ENCODE peak calls at places on chromosomes 13 and 19, in seven cellular contexts. One of them, this sample, is unnamed.

GRCh38 chr13:111411186-111411858 is 90.9 kb downstream of the TEX29 start:
- DNase-seq in MM.1S: no peak
- DNase-seq in hepatocyte: no peak
- DNase-seq in HCT116: no peak
- DNase-seq in PC-3: no peak
- DNase-seq in SK-N-SH: no peak
- DNase-seq in GM23338: peak; percentile 22
- DNase-seq in this sample: peak; percentile 6

GRCh38 chr13:85558118-85558517 is 241.1 kb downstream of the SLITRK6 start:
- DNase-seq in MM.1S: no peak
- DNase-seq in hepatocyte: no peak
- DNase-seq in HCT116: no peak
- DNase-seq in PC-3: no peak
- DNase-seq in SK-N-SH: no peak
- DNase-seq in GM23338: no peak
- DNase-seq in this sample: no peak

GRCh38 chr13:101326710-101327109 is 89.6 kb downstream of the NALCN start:
- DNase-seq in MM.1S: no peak
- DNase-seq in hepatocyte: no peak
- DNase-seq in HCT116: no peak
- DNase-seq in PC-3: no peak
- DNase-seq in SK-N-SH: no peak
- DNase-seq in GM23338: no peak
- DNase-seq in this sample: no peak

GRCh38 chr13:30464496-30465351 is 1.0 kb downstream of the HMGB1 start:
- DNase-seq in MM.1S: peak; percentile 19
- DNase-seq in hepatocyte: peak; percentile 90
- DNase-seq in HCT116: no peak
- DNase-seq in PC-3: peak; percentile 47
- DNase-seq in SK-N-SH: peak; percentile 90
- DNase-seq in GM23338: peak; percentile 67
- DNase-seq in this sample: peak; percentile 86

GRCh38 chr13:28624707-28625432 is 34.1 kb upstream of the POMP start:
- DNase-seq in MM.1S: no peak
- DNase-seq in hepatocyte: no peak
- DNase-seq in HCT116: no peak
- DNase-seq in PC-3: no peak
- DNase-seq in SK-N-SH: no peak
- DNase-seq in GM23338: peak; percentile 17
- DNase-seq in this sample: no peak

GRCh38 chr13:58852076-58852475 is 1220.5 kb downstream of the PCDH17 start:
- DNase-seq in MM.1S: no peak
- DNase-seq in hepatocyte: no peak
- DNase-seq in HCT116: no peak
- DNase-seq in PC-3: peak; percentile 17
- DNase-seq in SK-N-SH: no peak
- DNase-seq in GM23338: no peak
- DNase-seq in this sample: no peak

GRCh38 chr13:20525144-20525600 is 485 bp downstream of the CRYL1 start:
- DNase-seq in MM.1S: peak; percentile 6
- DNase-seq in hepatocyte: peak; percentile 50
- DNase-seq in HCT116: no peak
- DNase-seq in PC-3: peak; percentile 21
- DNase-seq in SK-N-SH: no peak
- DNase-seq in GM23338: peak; percentile 66
- DNase-seq in this sample: peak; percentile 54

GRCh38 chr13:84366484-84366883 is 484.2 kb upstream of the SLITRK1 start:
- DNase-seq in MM.1S: no peak
- DNase-seq in hepatocyte: no peak
- DNase-seq in HCT116: no peak
- DNase-seq in PC-3: no peak
- DNase-seq in SK-N-SH: no peak
- DNase-seq in GM23338: peak; percentile 0
- DNase-seq in this sample: no peak

GRCh38 chr19:14370169-14370998 is 10.9 kb upstream of the ADGRE5 start:
- DNase-seq in MM.1S: no peak
- DNase-seq in hepatocyte: no peak
- DNase-seq in HCT116: no peak
- DNase-seq in PC-3: no peak
- DNase-seq in SK-N-SH: no peak
- DNase-seq in GM23338: no peak
- DNase-seq in this sample: no peak

GRCh38 chr13:48983331-48983730 is 7.6 kb downstream of the FNDC3A start:
- DNase-seq in MM.1S: no peak
- DNase-seq in hepatocyte: no peak
- DNase-seq in HCT116: no peak
- DNase-seq in PC-3: peak; percentile 65
- DNase-seq in SK-N-SH: no peak
- DNase-seq in GM23338: no peak
- DNase-seq in this sample: no peak

GRCh38 chr19:8161135-8161646 is 11.8 kb upstream of the FBN3 start:
- DNase-seq in MM.1S: peak; percentile 59
- DNase-seq in hepatocyte: no peak
- DNase-seq in HCT116: peak; percentile 48
- DNase-seq in PC-3: peak; percentile 76
- DNase-seq in SK-N-SH: peak; percentile 40
- DNase-seq in GM23338: peak; percentile 64
- DNase-seq in this sample: peak; percentile 17

GRCh38 chr19:43562211-43562697 is 13.1 kb downstream of the XRCC1 start:
- DNase-seq in MM.1S: no peak
- DNase-seq in hepatocyte: no peak
- DNase-seq in HCT116: no peak
- DNase-seq in PC-3: no peak
- DNase-seq in SK-N-SH: no peak
- DNase-seq in GM23338: no peak
- DNase-seq in this sample: no peak

GRCh38 chr13:104705031-104705750 is 1639.0 kb upstream of the SLC10A2 start:
- DNase-seq in MM.1S: no peak
- DNase-seq in hepatocyte: no peak
- DNase-seq in HCT116: no peak
- DNase-seq in PC-3: no peak
- DNase-seq in SK-N-SH: no peak
- DNase-seq in GM23338: no peak
- DNase-seq in this sample: no peak

GRCh38 chr13:32150794-32151193 is 119.2 kb downstream of the FRY start:
- DNase-seq in MM.1S: no peak
- DNase-seq in hepatocyte: no peak
- DNase-seq in HCT116: no peak
- DNase-seq in PC-3: no peak
- DNase-seq in SK-N-SH: no peak
- DNase-seq in GM23338: no peak
- DNase-seq in this sample: no peak

GRCh38 chr19:4370418-4371041 is 27.2 kb downstream of the MPND start:
- DNase-seq in MM.1S: no peak
- DNase-seq in hepatocyte: no peak
- DNase-seq in HCT116: no peak
- DNase-seq in PC-3: no peak
- DNase-seq in SK-N-SH: no peak
- DNase-seq in GM23338: no peak
- DNase-seq in this sample: no peak

GRCh38 chr19:4373601-4374441 is 26.5 kb downstream of the SH3GL1 start:
- DNase-seq in MM.1S: no peak
- DNase-seq in hepatocyte: no peak
- DNase-seq in HCT116: no peak
- DNase-seq in PC-3: no peak
- DNase-seq in SK-N-SH: no peak
- DNase-seq in GM23338: no peak
- DNase-seq in this sample: no peak

GRCh38 chr19:4372630-4373367 is 27.5 kb downstream of the SH3GL1 start:
- DNase-seq in MM.1S: no peak
- DNase-seq in hepatocyte: no peak
- DNase-seq in HCT116: no peak
- DNase-seq in PC-3: no peak
- DNase-seq in SK-N-SH: no peak
- DNase-seq in GM23338: no peak
- DNase-seq in this sample: no peak

GRCh38 chr19:4371209-4371897 is 28.0 kb downstream of the MPND start:
- DNase-seq in MM.1S: no peak
- DNase-seq in hepatocyte: no peak
- DNase-seq in HCT116: no peak
- DNase-seq in PC-3: no peak
- DNase-seq in SK-N-SH: no peak
- DNase-seq in GM23338: no peak
- DNase-seq in this sample: no peak

GRCh38 chr19:4371898-4372629 is 28.3 kb downstream of the SH3GL1 start:
- DNase-seq in MM.1S: no peak
- DNase-seq in hepatocyte: no peak
- DNase-seq in HCT116: no peak
- DNase-seq in PC-3: no peak
- DNase-seq in SK-N-SH: no peak
- DNase-seq in GM23338: no peak
- DNase-seq in this sample: no peak
- H3K4me3 ChIP-seq in MM.1S: no peak overlapping the region
- H3K4me3 ChIP-seq in hepatocyte: no peak overlapping the region
- H3K4me3 ChIP-seq in HCT116: no peak overlapping the region
- H3K4me3 ChIP-seq in PC-3: no peak overlapping the region
- H3K4me3 ChIP-seq in SK-N-SH: no peak overlapping the region
- H3K4me3 ChIP-seq in GM23338: no peak overlapping the region
- H3K4me3 ChIP-seq in this sample: no peak overlapping the region

GRCh38 chr13:99012539-99012938 is 34.7 kb upstream of the DOCK9 start:
- DNase-seq in MM.1S: no peak
- DNase-seq in hepatocyte: no peak
- DNase-seq in HCT116: no peak
- DNase-seq in PC-3: no peak
- DNase-seq in SK-N-SH: no peak
- DNase-seq in GM23338: no peak
- DNase-seq in this sample: no peak
- TF ChIP-seq EZH2phosphoT487 in MM.1S: no peak
- TF ChIP-seq EZH2phosphoT487 in hepatocyte: no peak
- TF ChIP-seq EZH2phosphoT487 in HCT116: no peak
- TF ChIP-seq EZH2phosphoT487 in PC-3: no peak
- TF ChIP-seq EZH2phosphoT487 in SK-N-SH: no peak
- TF ChIP-seq EZH2phosphoT487 in GM23338: no peak
- TF ChIP-seq EZH2phosphoT487 in this sample: no peak

GRCh38 chr19:50534478-50534877 is 20.8 kb upstream of the ASPDH start:
- DNase-seq in MM.1S: no peak
- DNase-seq in hepatocyte: no peak
- DNase-seq in HCT116: no peak
- DNase-seq in PC-3: no peak
- DNase-seq in SK-N-SH: no peak
- DNase-seq in GM23338: no peak
- DNase-seq in this sample: no peak

GRCh38 chr19:50536662-50537305 is 23.1 kb upstream of the ASPDH start:
- DNase-seq in MM.1S: no peak
- DNase-seq in hepatocyte: no peak
- DNase-seq in HCT116: no peak
- DNase-seq in PC-3: no peak
- DNase-seq in SK-N-SH: no peak
- DNase-seq in GM23338: no peak
- DNase-seq in this sample: no peak

GRCh38 chr19:50537769-50538230 is 24.1 kb upstream of the ASPDH start:
- DNase-seq in MM.1S: peak; percentile 46
- DNase-seq in hepatocyte: peak; percentile 91
- DNase-seq in HCT116: peak; percentile 79
- DNase-seq in PC-3: peak; percentile 90
- DNase-seq in SK-N-SH: peak; percentile 93
- DNase-seq in GM23338: peak; percentile 99
- DNase-seq in this sample: peak; percentile 94

GRCh38 chr19:50535672-50536071 is 22.0 kb upstream of the ASPDH start:
- DNase-seq in MM.1S: no peak
- DNase-seq in hepatocyte: no peak
- DNase-seq in HCT116: no peak
- DNase-seq in PC-3: no peak
- DNase-seq in SK-N-SH: no peak
- DNase-seq in GM23338: no peak
- DNase-seq in this sample: no peak

GRCh38 chr19:50537306-50537685 is 23.6 kb upstream of the ASPDH start:
- DNase-seq in MM.1S: no peak
- DNase-seq in hepatocyte: no peak
- DNase-seq in HCT116: no peak
- DNase-seq in PC-3: no peak
- DNase-seq in SK-N-SH: no peak
- DNase-seq in GM23338: no peak
- DNase-seq in this sample: no peak
- TF ChIP-seq CTCF in MM.1S: no peak
- TF ChIP-seq CTCF in hepatocyte: no peak
- TF ChIP-seq CTCF in HCT116: no peak
- TF ChIP-seq CTCF in PC-3: no peak
- TF ChIP-seq CTCF in SK-N-SH: no peak
- TF ChIP-seq CTCF in GM23338: no peak
- TF ChIP-seq CTCF in this sample: no peak

GRCh38 chr19:3344608-3345598 is 21.5 kb upstream of the NFIC start:
- DNase-seq in MM.1S: no peak
- DNase-seq in hepatocyte: no peak
- DNase-seq in HCT116: no peak
- DNase-seq in PC-3: no peak
- DNase-seq in SK-N-SH: no peak
- DNase-seq in GM23338: no peak
- DNase-seq in this sample: no peak

GRCh38 chr19:3342246-3342645 is 24.1 kb upstream of the NFIC start:
- DNase-seq in MM.1S: no peak
- DNase-seq in hepatocyte: no peak
- DNase-seq in HCT116: no peak
- DNase-seq in PC-3: no peak
- DNase-seq in SK-N-SH: no peak
- DNase-seq in GM23338: no peak
- DNase-seq in this sample: no peak

GRCh38 chr19:3345850-3346460 is 20.4 kb upstream of the NFIC start:
- DNase-seq in MM.1S: no peak
- DNase-seq in hepatocyte: no peak
- DNase-seq in HCT116: no peak
- DNase-seq in PC-3: no peak
- DNase-seq in SK-N-SH: no peak
- DNase-seq in GM23338: no peak
- DNase-seq in this sample: no peak

GRCh38 chr19:3346677-3347353 is 19.6 kb upstream of the NFIC start:
- DNase-seq in MM.1S: no peak
- DNase-seq in hepatocyte: no peak
- DNase-seq in HCT116: no peak
- DNase-seq in PC-3: no peak
- DNase-seq in SK-N-SH: no peak
- DNase-seq in GM23338: no peak
- DNase-seq in this sample: no peak

DNA sequence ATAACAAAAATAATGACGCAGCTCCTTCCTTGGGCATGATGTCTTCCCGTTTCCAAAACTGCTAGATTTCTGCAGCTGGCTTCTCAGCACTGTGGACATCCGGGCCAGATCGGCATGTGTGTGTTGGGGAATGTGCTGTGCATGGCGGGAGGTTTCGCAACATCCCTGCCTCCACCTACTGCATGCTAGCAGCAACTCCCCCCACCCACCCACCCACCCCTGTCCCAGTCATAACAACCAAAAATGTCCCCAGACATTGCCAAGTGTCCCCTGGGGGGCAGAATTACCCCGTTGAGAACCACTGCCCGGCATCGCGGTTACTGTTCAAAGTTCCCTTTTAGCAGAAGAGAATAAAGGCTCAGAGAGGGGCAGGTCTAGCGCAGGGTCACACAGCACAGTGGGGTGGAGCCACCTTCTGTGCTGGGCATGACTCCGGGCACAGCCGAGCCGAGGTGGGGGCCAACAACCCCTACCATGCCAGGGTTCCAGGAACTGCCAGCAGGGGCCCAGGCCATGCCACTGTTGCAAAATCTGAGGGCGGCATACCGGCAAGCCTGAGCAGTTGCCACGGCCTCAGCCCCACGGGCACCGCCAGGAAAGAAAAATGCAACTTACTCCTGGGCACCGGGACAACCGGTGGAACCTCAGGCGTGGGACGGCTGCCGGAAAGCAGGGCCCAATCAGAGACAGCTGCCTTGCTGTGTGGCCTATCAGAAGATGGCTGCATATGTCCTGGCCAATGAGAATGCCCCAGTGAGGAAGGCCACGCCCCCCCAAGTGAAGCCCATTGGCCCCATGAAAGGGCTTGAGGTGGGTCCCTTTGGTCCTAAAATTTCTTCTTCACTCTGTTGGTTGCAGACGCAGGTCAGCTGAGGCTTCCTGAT is 22.5 kb upstream of the NFIC start:
- DNase-seq in MM.1S: no peak
- DNase-seq in hepatocyte: no peak
- DNase-seq in HCT116: peak; percentile 87
- DNase-seq in PC-3: peak; percentile 89
- DNase-seq in SK-N-SH: peak; percentile 97
- DNase-seq in GM23338: peak; percentile 66
- DNase-seq in this sample: no peak
- H3K4me3 ChIP-seq in MM.1S: no peak overlapping the region
- H3K4me3 ChIP-seq in hepatocyte: no peak overlapping the region
- H3K4me3 ChIP-seq in HCT116: peak overlapping the region; percentile 61
- H3K4me3 ChIP-seq in PC-3: peak overlapping the region; percentile 74
- H3K4me3 ChIP-seq in SK-N-SH: peak overlapping the region; percentile 59
- H3K4me3 ChIP-seq in GM23338: no peak overlapping the region
- H3K4me3 ChIP-seq in this sample: no peak overlapping the region